ENCODE peak calls at places on chromosomes 1 and 21, in ten cellular contexts. One of them, this sample, is unnamed.

GRCh38 chr1:147720557-147720956 is 39.8 kb downstream of the GJA5 start:
- DNase-seq in AG08396: no peak
- DNase-seq in iris pigment epithelial cell: no peak
- DNase-seq in T-helper 2 cell: no peak
- DNase-seq in fibroblast of the aortic adventitia: no peak
- DNase-seq in spleen: no peak
- DNase-seq in DMS153: peak
- DNase-seq in T follicular helper cell: no peak
- DNase-seq in lung: no peak
- DNase-seq in activated CD4-positive, alpha-beta T cell treated with anti-CD3 and anti-CD28 coated beads, Interleukin-2, amount 50 U/mL, for 1 hour: no peak
- DNase-seq in this sample: no peak

GRCh38 chr1:202692959-202693555 is 17.2 kb downstream of the SYT2 start:
- DNase-seq in activated CD4-positive, alpha-beta T cell treated with anti-CD3 and anti-CD28 coated beads, Interleukin-2, amount 50 U/mL, for 1 hour: peak
- DNase-seq in fibroblast of the aortic adventitia: peak
- DNase-seq in T follicular helper cell: peak
- DNase-seq in iris pigment epithelial cell: peak
- DNase-seq in AG08396: peak
- DNase-seq in DMS153: peak
- DNase-seq in spleen: peak
- DNase-seq in T-helper 2 cell: peak
- DNase-seq in lung: peak
- DNase-seq in this sample: peak

GRCh38 chr1:9238134-9238533 is 3.6 kb downstream of the H6PD start:
- DNase-seq in DMS153: no peak
- DNase-seq in lung: no peak
- DNase-seq in T follicular helper cell: no peak
- DNase-seq in activated CD4-positive, alpha-beta T cell treated with anti-CD3 and anti-CD28 coated beads, Interleukin-2, amount 50 U/mL, for 1 hour: no peak
- DNase-seq in iris pigment epithelial cell: no peak
- DNase-seq in T-helper 2 cell: no peak
- DNase-seq in fibroblast of the aortic adventitia: no peak
- DNase-seq in spleen: no peak
- DNase-seq in AG08396: no peak
- DNase-seq in this sample: no peak

GRCh38 chr1:54309631-54310366 is 96.4 kb downstream of the SSBP3 start:
- DNase-seq in AG08396: no peak
- DNase-seq in activated CD4-positive, alpha-beta T cell treated with anti-CD3 and anti-CD28 coated beads, Interleukin-2, amount 50 U/mL, for 1 hour: no peak
- DNase-seq in T follicular helper cell: no peak
- DNase-seq in spleen: no peak
- DNase-seq in T-helper 2 cell: no peak
- DNase-seq in iris pigment epithelial cell: no peak
- DNase-seq in lung: no peak
- DNase-seq in DMS153: no peak
- DNase-seq in fibroblast of the aortic adventitia: no peak
- DNase-seq in this sample: no peak

GRCh38 chr1:230550428-230550827 is 91.9 kb upstream of the COG2 start:
- DNase-seq in T follicular helper cell: no peak
- DNase-seq in iris pigment epithelial cell: peak
- DNase-seq in activated CD4-positive, alpha-beta T cell treated with anti-CD3 and anti-CD28 coated beads, Interleukin-2, amount 50 U/mL, for 1 hour: no peak
- DNase-seq in T-helper 2 cell: no peak
- DNase-seq in spleen: no peak
- DNase-seq in fibroblast of the aortic adventitia: no peak
- DNase-seq in lung: no peak
- DNase-seq in DMS153: peak
- DNase-seq in AG08396: no peak
- DNase-seq in this sample: no peak

GRCh38 chr21:40605094-40605493 is 241.9 kb downstream of the DSCAM start:
- DNase-seq in T follicular helper cell: no peak
- DNase-seq in iris pigment epithelial cell: no peak
- DNase-seq in AG08396: no peak
- DNase-seq in lung: no peak
- DNase-seq in activated CD4-positive, alpha-beta T cell treated with anti-CD3 and anti-CD28 coated beads, Interleukin-2, amount 50 U/mL, for 1 hour: no peak
- DNase-seq in spleen: no peak
- DNase-seq in T-helper 2 cell: no peak
- DNase-seq in DMS153: no peak
- DNase-seq in fibroblast of the aortic adventitia: no peak
- DNase-seq in this sample: no peak

GRCh38 chr1:91784191-91784590 is 101.8 kb downstream of the TGFBR3 start:
- DNase-seq in activated CD4-positive, alpha-beta T cell treated with anti-CD3 and anti-CD28 coated beads, Interleukin-2, amount 50 U/mL, for 1 hour: no peak
- DNase-seq in iris pigment epithelial cell: no peak
- DNase-seq in AG08396: no peak
- DNase-seq in spleen: no peak
- DNase-seq in T follicular helper cell: no peak
- DNase-seq in fibroblast of the aortic adventitia: no peak
- DNase-seq in T-helper 2 cell: no peak
- DNase-seq in DMS153: no peak
- DNase-seq in lung: no peak
- DNase-seq in this sample: no peak

GRCh38 chr1:161099090-161099802 is 1.1 kb downstream of the KLHDC9 start:
- DNase-seq in AG08396: no peak
- DNase-seq in spleen: no peak
- DNase-seq in T-helper 2 cell: no peak
- DNase-seq in DMS153: no peak
- DNase-seq in lung: no peak
- DNase-seq in fibroblast of the aortic adventitia: no peak
- DNase-seq in iris pigment epithelial cell: no peak
- DNase-seq in activated CD4-positive, alpha-beta T cell treated with anti-CD3 and anti-CD28 coated beads, Interleukin-2, amount 50 U/mL, for 1 hour: no peak
- DNase-seq in T follicular helper cell: no peak
- DNase-seq in this sample: no peak

GRCh38 chr1:231855395-231855794 is 228.8 kb downstream of the DISC1 start:
- DNase-seq in activated CD4-positive, alpha-beta T cell treated with anti-CD3 and anti-CD28 coated beads, Interleukin-2, amount 50 U/mL, for 1 hour: no peak
- DNase-seq in DMS153: no peak
- DNase-seq in lung: no peak
- DNase-seq in fibroblast of the aortic adventitia: no peak
- DNase-seq in T follicular helper cell: no peak
- DNase-seq in iris pigment epithelial cell: no peak
- DNase-seq in T-helper 2 cell: no peak
- DNase-seq in spleen: no peak
- DNase-seq in AG08396: no peak
- DNase-seq in this sample: no peak

GRCh38 chr1:65729308-65729707 is 63.4 kb upstream of the PDE4B start:
- DNase-seq in T follicular helper cell: no peak
- DNase-seq in T-helper 2 cell: no peak
- DNase-seq in iris pigment epithelial cell: no peak
- DNase-seq in fibroblast of the aortic adventitia: no peak
- DNase-seq in DMS153: no peak
- DNase-seq in spleen: no peak
- DNase-seq in activated CD4-positive, alpha-beta T cell treated with anti-CD3 and anti-CD28 coated beads, Interleukin-2, amount 50 U/mL, for 1 hour: no peak
- DNase-seq in lung: no peak
- DNase-seq in AG08396: no peak
- DNase-seq in this sample: no peak

This sample was measured in activated naive CD8-positive, alpha-beta T cell treated with anti-CD3 and anti-CD28 coated beads, Interleukin-2, amount 50 U/mL, for 24 hours.